ENCODE peak calls at places on chromosomes 5 and 9, in six cellular contexts. One of them, this sample, is unnamed.

GRCh38 chr5:122262107-122262506 is 49.9 kb upstream of the SNCAIP start:
- DNase-seq in DMS79: no peak
- DNase-seq in omental fat pad: no peak
- DNase-seq in PC-3: peak
- DNase-seq in Caki2: no peak
- DNase-seq in Kasumi-1: no peak
- DNase-seq in this sample: no peak

GRCh38 chr5:170467000-170467707 is 36.7 kb upstream of the KCNIP1 start:
- DNase-seq in omental fat pad: no peak
- DNase-seq in Caki2: peak
- DNase-seq in DMS79: no peak
- DNase-seq in PC-3: peak
- DNase-seq in Kasumi-1: peak
- DNase-seq in this sample: peak

GRCh38 chr9:135879237-135879601 is 28.1 kb downstream of the CAMSAP1 start:
- DNase-seq in DMS79: no peak
- DNase-seq in omental fat pad: no peak
- DNase-seq in Caki2: no peak
- DNase-seq in PC-3: no peak
- DNase-seq in Kasumi-1: no peak
- DNase-seq in this sample: no peak

GRCh38 chr5:8913522-8913921 is 632.4 kb downstream of the SEMA5A start:
- DNase-seq in Kasumi-1: no peak
- DNase-seq in omental fat pad: no peak
- DNase-seq in DMS79: no peak
- DNase-seq in Caki2: no peak
- DNase-seq in PC-3: no peak
- DNase-seq in this sample: no peak

GRCh38 chr9:16068476-16068875 is 515.6 kb downstream of the CCDC171 start:
- DNase-seq in Kasumi-1: no peak
- DNase-seq in DMS79: no peak
- DNase-seq in omental fat pad: no peak
- DNase-seq in PC-3: no peak
- DNase-seq in Caki2: no peak
- DNase-seq in this sample: no peak

GRCh38 chr9:92671323-92671722 is 1.4 kb upstream of the IPPK start:
- DNase-seq in DMS79: no peak
- DNase-seq in omental fat pad: peak
- DNase-seq in Caki2: peak
- DNase-seq in Kasumi-1: no peak
- DNase-seq in PC-3: peak
- DNase-seq in this sample: no peak

GRCh38 chr5:171420429-171421231 is 1.2 kb downstream of the FGF18 start:
- DNase-seq in PC-3: peak
- DNase-seq in omental fat pad: peak
- DNase-seq in Kasumi-1: no peak
- DNase-seq in Caki2: no peak
- DNase-seq in DMS79: peak
- DNase-seq in this sample: no peak

GRCh38 chr5:157473383-157474370 is 13.7 kb downstream of the NIPAL4 start:
- DNase-seq in DMS79: no peak
- DNase-seq in omental fat pad: no peak
- DNase-seq in PC-3: no peak
- DNase-seq in Caki2: no peak
- DNase-seq in Kasumi-1: no peak
- DNase-seq in this sample: no peak

GRCh38 chr5:33806736-33807442 is 84.9 kb downstream of the ADAMTS12 start:
- DNase-seq in Caki2: no peak
- DNase-seq in Kasumi-1: no peak
- DNase-seq in DMS79: no peak
- DNase-seq in PC-3: peak
- DNase-seq in omental fat pad: no peak
- DNase-seq in this sample: no peak

GRCh38 chr9:120892748-120893584 is 16.0 kb upstream of the PHF19 start:
- DNase-seq in DMS79: peak
- DNase-seq in omental fat pad: no peak
- DNase-seq in Caki2: no peak
- DNase-seq in PC-3: peak
- DNase-seq in Kasumi-1: peak
- DNase-seq in this sample: peak

GRCh38 chr9:27473135-27473534 is 51.0 kb upstream of the IFNK start:
- DNase-seq in Caki2: no peak
- DNase-seq in Kasumi-1: no peak
- DNase-seq in PC-3: no peak
- DNase-seq in omental fat pad: no peak
- DNase-seq in DMS79: no peak
- DNase-seq in this sample: no peak

GRCh38 chr9:115104908-115105307 is 13.0 kb downstream of the TNC start:
- DNase-seq in PC-3: peak
- DNase-seq in Kasumi-1: no peak
- DNase-seq in omental fat pad: no peak
- DNase-seq in DMS79: no peak
- DNase-seq in Caki2: no peak
- DNase-seq in this sample: no peak